ENCODE peak calls at places on chromosomes 7 and 10, in six cellular contexts. S is HCT116, U is sigmoid colon, K is spleen, X is endothelial cell of umbilical vein, B is stomach. J is an unnamed sample.

GRCh38 chr10:105161767-105162166 is 520.7 kb downstream of the SORCS3 start:
- DNase-seq in S (no peak), U (no peak), K (no peak), X (no peak), B (no peak), J (no peak)

GRCh38 chr10:20041931-20042330 is 225.7 kb downstream of the PLXDC2 start:
- DNase-seq in S (no peak), U (no peak), K (no peak), X (no peak), B (no peak), J (no peak)

GRCh38 chr7:92158660-92159575 is 20.0 kb downstream of the LRRD1 start:
- DNase-seq in S (no peak), U (no peak), K (no peak), X (no peak), B (no peak), J (no peak)

GRCh38 chr10:44650576-44651394 is 260.4 kb upstream of the TMEM72 start:
- DNase-seq in S (no peak), U (no peak), K (no peak), X (no peak), B (no peak), J (no peak)

GRCh38 chr7:68853254-68853653 is 745.0 kb upstream of the AUTS2 start:
- DNase-seq in S (no peak), U (no peak), K (no peak), X (no peak), B (no peak), J (no peak)

GRCh38 chr10:17981766-17982380 is 30.2 kb downstream of the SLC39A12 start:
- DNase-seq in S (peak; percentile 27), U (no peak), K (no peak), X (no peak), B (no peak), J (no peak)

GRCh38 chr7:48426966-48427555 is 255.8 kb downstream of the ABCA13 start:
- DNase-seq in S (no peak), U (no peak), K (no peak), X (no peak), B (no peak), J (no peak)

GRCh38 chr7:142800103-142800502 is 29.3 kb downstream of the PRSS2 start:
- DNase-seq in S (no peak), U (no peak), K (no peak), X (no peak), B (no peak), J (no peak)

GRCh38 chr10:44974628-44975431 is 3.8 kb downstream of the DEPP1 start:
- DNase-seq in S (peak; percentile 13), U (peak; percentile 89), K (peak; percentile 94), X (peak; percentile 90), B (peak; percentile 82), J (peak; percentile 59)

GRCh38 chr10:74977072-74977471 is 134.4 kb upstream of the SAMD8 start:
- DNase-seq in S (no peak), U (no peak), K (no peak), X (no peak), B (no peak), J (no peak)

GRCh38 chr10:74976565-74976964 is 134.9 kb upstream of the SAMD8 start:
- DNase-seq in S (no peak), U (no peak), K (no peak), X (no peak), B (no peak), J (no peak)

GRCh38 chr10:74981831-74982633 is 129.4 kb upstream of the SAMD8 start:
- DNase-seq in S (no peak), U (no peak), K (no peak), X (no peak), B (no peak), J (no peak)

GRCh38 chr10:74975758-74976157 is 135.7 kb upstream of the SAMD8 start:
- DNase-seq in S (no peak), U (no peak), K (no peak), X (no peak), B (no peak), J (no peak)

DNA sequence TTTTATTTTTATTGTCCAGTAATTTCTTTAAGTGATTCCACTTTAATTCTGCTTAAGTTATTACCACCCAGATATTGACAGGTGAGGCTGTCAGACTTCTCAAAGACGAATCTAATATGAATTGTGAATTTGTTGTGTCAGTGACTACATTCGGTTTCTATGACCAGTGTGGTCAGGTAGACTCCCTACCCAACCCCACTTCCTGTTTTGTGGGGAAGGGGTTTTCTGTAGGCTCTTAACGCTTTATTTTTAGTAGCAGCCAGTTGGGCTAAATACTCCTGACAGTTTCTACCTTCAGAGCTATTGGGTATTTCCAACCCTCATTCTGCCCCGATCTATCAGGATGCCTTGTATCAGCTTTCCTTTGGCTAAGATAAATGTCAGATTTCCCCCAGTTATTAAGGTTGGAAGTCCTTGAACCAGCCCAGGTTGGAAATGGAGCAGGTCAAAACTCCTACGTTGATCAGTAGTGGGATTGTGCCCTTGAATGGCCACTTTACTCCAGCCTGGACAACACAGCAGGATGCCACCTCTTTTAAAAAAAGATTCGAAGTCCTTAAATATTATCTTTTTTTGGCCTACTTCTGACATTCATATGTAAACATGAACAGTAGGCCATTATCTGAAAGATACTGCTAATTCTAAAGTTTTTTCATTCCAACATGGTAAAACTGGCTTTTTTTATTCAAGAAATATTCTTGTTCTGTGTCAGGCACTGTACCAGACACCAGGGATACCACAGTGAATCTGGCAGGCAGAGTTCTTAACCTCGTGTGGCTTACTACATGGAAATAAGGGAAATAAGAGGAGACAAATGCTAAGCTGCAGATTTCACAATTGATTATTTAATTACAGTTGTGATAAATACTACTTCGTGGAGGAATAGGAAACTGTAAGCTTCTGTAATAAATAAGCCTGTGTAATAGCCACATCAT is 133.3 kb upstream of the SAMD8 start:
- DNase-seq in S (no peak), U (no peak), K (no peak), X (no peak), B (no peak), J (no peak)
- TF ChIP-seq POLR2AphosphoS5 in S (no peak), U (no peak), K (no peak), X (no peak), B (no peak), J (no peak)

GRCh38 chr7:28409716-28410627 is 2.3 kb upstream of the CREB5 start:
- DNase-seq in S (no peak), U (peak; percentile 84), K (peak; percentile 76), X (peak; percentile 29), B (peak; percentile 27), J (peak; percentile 19)
- TF ChIP-seq POLR2A in S (no peak), U (peak; percentile 11), K (no peak), X (no peak), B (no peak), J (no peak)

GRCh38 chr7:158733220-158733519 is 28.6 kb upstream of the NCAPG2 start:
- DNase-seq in S (no peak), U (no peak), K (no peak), X (no peak), B (no peak), J (no peak)
- TF ChIP-seq POLR2AphosphoS5 in S (no peak), U (no peak), K (no peak), X (no peak), B (no peak), J (peak; percentile 81)

GRCh38 chr10:97633921-97634320 is 621 bp upstream of the MORN4 start:
- DNase-seq in S (peak; percentile 19), U (no peak), K (no peak), X (no peak), B (no peak), J (no peak)

GRCh38 chr10:97635577-97635976 is 2.3 kb upstream of the MORN4 start:
- DNase-seq in S (no peak), U (no peak), K (no peak), X (no peak), B (no peak), J (no peak)

GRCh38 chr10:97629289-97629688 is 4.0 kb downstream of the MORN4 start:
- DNase-seq in S (no peak), U (no peak), K (no peak), X (no peak), B (no peak), J (no peak)

GRCh38 chr10:97631098-97631497 is 2.2 kb downstream of the MORN4 start:
- DNase-seq in S (no peak), U (no peak), K (no peak), X (no peak), B (no peak), J (no peak)

GRCh38 chr10:97632949-97633884 is at the start of gene MORN4:
- DNase-seq in S (peak; percentile 83), U (peak; percentile 97), K (peak; percentile 96), X (peak; percentile 91), B (peak; percentile 93), J (peak; percentile 92)
- TF ChIP-seq POLR2A in S (no peak), U (no peak), K (no peak), X (no peak), B (no peak), J (no peak)

J was measured in prostate gland.